ENCODE peak calls at places on chromosomes 7 and 10, in ten cellular contexts. P is transverse colon, S is tibial nerve, Z is Peyer's patch, C is right lobe of liver, Y is stomach, V is H1, X is breast epithelium, R is body of pancreas, E is IMR-90. Q is an unnamed sample.

GRCh38 chr7:101172005-101172853 is 6.9 kb upstream of the VGF start:
- DNase-seq in P (no peak), S (no peak), Z (no peak), C (no peak), Y (no peak), V (no peak), X (no peak), R (peak), E (no peak), Q (no peak)

GRCh38 chr7:138459300-138460175 is 521 bp upstream of the TRIM24 start:
- DNase-seq in P (peak), S (no peak), Z (peak), C (no peak), Y (peak), V (peak), X (no peak), R (peak), E (no peak), Q (peak)

GRCh38 chr7:7686806-7687205 is 31.6 kb downstream of the RPA3 start:
- DNase-seq in P (no peak), S (no peak), Z (no peak), C (no peak), Y (no peak), V (no peak), X (no peak), R (no peak), E (no peak), Q (peak)

GRCh38 chr7:73725703-73726466 is 6.4 kb upstream of the STX1A start:
- DNase-seq in P (peak), S (peak), Z (peak), C (peak), Y (peak), V (no peak), X (peak), R (peak), E (peak), Q (peak)

GRCh38 chr7:106570948-106571418 is 90.0 kb downstream of the CCDC71L start:
- DNase-seq in P (no peak), S (no peak), Z (no peak), C (no peak), Y (no peak), V (no peak), X (no peak), R (no peak), E (peak), Q (no peak)

GRCh38 chr10:104334965-104335650 is 3.2 kb downstream of the ITPRIP start:
- DNase-seq in P (no peak), S (no peak), Z (no peak), C (no peak), Y (no peak), V (no peak), X (peak), R (no peak), E (no peak), Q (no peak)

GRCh38 chr7:4744391-4745264 is 30.8 kb upstream of the AP5Z1 start:
- DNase-seq in P (peak), S (peak), Z (peak), C (peak), Y (peak), V (peak), X (peak), R (peak), E (peak), Q (peak)

GRCh38 chr10:127441350-127442219 is 107.5 kb upstream of the NPS start:
- DNase-seq in P (peak), S (no peak), Z (no peak), C (no peak), Y (no peak), V (peak), X (no peak), R (peak), E (no peak), Q (no peak)

GRCh38 chr7:135510603-135511183 is 791 bp upstream of the CNOT4 start:
- DNase-seq in P (no peak), S (peak), Z (no peak), C (no peak), Y (no peak), V (no peak), X (no peak), R (no peak), E (peak), Q (peak)

GRCh38 chr10:60977161-60978128 is 33.5 kb upstream of the RHOBTB1 start:
- DNase-seq in P (no peak), S (no peak), Z (no peak), C (no peak), Y (no peak), V (no peak), X (no peak), R (no peak), E (no peak), Q (no peak)

GRCh38 chr10:80104066-80104926 is 25.8 kb downstream of the TMEM254 start:
- DNase-seq in P (no peak), S (peak), Z (no peak), C (no peak), Y (no peak), V (no peak), X (no peak), R (peak), E (peak), Q (peak)

GRCh38 chr7:151299940-151300665 is 41.5 kb upstream of the NUB1 start:
- DNase-seq in P (no peak), S (no peak), Z (no peak), C (no peak), Y (no peak), V (no peak), X (no peak), R (no peak), E (no peak), Q (no peak)

GRCh38 chr10:91380873-91381561 is 29.1 kb upstream of the HECTD2 start:
- DNase-seq in P (no peak), S (no peak), Z (no peak), C (no peak), Y (no peak), V (no peak), X (no peak), R (peak), E (no peak), Q (no peak)

GRCh38 chr7:6271091-6271658 is 1.2 kb downstream of the CYTH3 start:
- DNase-seq in P (peak), S (peak), Z (peak), C (no peak), Y (peak), V (no peak), X (peak), R (peak), E (peak), Q (peak)

GRCh38 chr10:107619124-107619523 is 454.6 kb upstream of the SORCS1 start:
- DNase-seq in P (no peak), S (no peak), Z (no peak), C (no peak), Y (no peak), V (no peak), X (no peak), R (no peak), E (no peak), Q (no peak)

GRCh38 chr10:75397571-75397921 is 4.0 kb downstream of the ZNF503 start:
- DNase-seq in P (no peak), S (no peak), Z (no peak), C (no peak), Y (no peak), V (no peak), X (no peak), R (peak), E (no peak), Q (peak)

GRCh38 chr7:54904130-54904529 is 114.7 kb upstream of the EGFR start:
- DNase-seq in P (no peak), S (peak), Z (no peak), C (no peak), Y (no peak), V (no peak), X (no peak), R (no peak), E (peak), Q (no peak)

GRCh38 chr7:47480576-47481538 is 101.1 kb downstream of the TNS3 start:
- DNase-seq in P (peak), S (no peak), Z (no peak), C (no peak), Y (no peak), V (peak), X (no peak), R (no peak), E (no peak), Q (no peak)

GRCh38 chr7:13044309-13044708 is 356.9 kb downstream of the ARL4A start:
- DNase-seq in P (no peak), S (no peak), Z (no peak), C (no peak), Y (no peak), V (no peak), X (no peak), R (no peak), E (no peak), Q (no peak)

GRCh38 chr10:133378251-133379096 is 588 bp upstream of the PAOX start:
- DNase-seq in P (peak), S (peak), Z (peak), C (peak), Y (peak), V (no peak), X (no peak), R (peak), E (peak), Q (peak)

GRCh38 chr10:70478191-70479160 is at the start of gene PALD1:
- DNase-seq in P (peak), S (peak), Z (peak), C (peak), Y (peak), V (no peak), X (no peak), R (peak), E (no peak), Q (peak)

GRCh38 chr7:92748509-92748908 is 87.9 kb downstream of the CDK6 start:
- DNase-seq in P (no peak), S (no peak), Z (no peak), C (no peak), Y (no peak), V (no peak), X (no peak), R (no peak), E (no peak), Q (no peak)

GRCh38 chr10:131690805-131691239 is 210.0 kb upstream of the PPP2R2D start:
- DNase-seq in P (no peak), S (no peak), Z (no peak), C (peak), Y (no peak), V (no peak), X (no peak), R (no peak), E (no peak), Q (no peak)

GRCh38 chr7:32070406-32071360 is at the start of gene PDE1C:
- DNase-seq in P (no peak), S (no peak), Z (no peak), C (no peak), Y (no peak), V (no peak), X (no peak), R (no peak), E (peak), Q (no peak)

GRCh38 chr10:132636358-132636757 is 98.8 kb downstream of the INPP5A start:
- DNase-seq in P (no peak), S (no peak), Z (peak), C (peak), Y (no peak), V (no peak), X (peak), R (no peak), E (no peak), Q (no peak)

GRCh38 chr7:159112136-159113011 is 32.3 kb downstream of the VIPR2 start:
- DNase-seq in P (no peak), S (no peak), Z (peak), C (peak), Y (no peak), V (no peak), X (peak), R (no peak), E (no peak), Q (no peak)

GRCh38 chr7:77799078-77799964 is 748 bp downstream of the PHTF2 start:
- DNase-seq in P (peak), S (peak), Z (peak), C (peak), Y (no peak), V (no peak), X (peak), R (peak), E (peak), Q (peak)

DNA sequence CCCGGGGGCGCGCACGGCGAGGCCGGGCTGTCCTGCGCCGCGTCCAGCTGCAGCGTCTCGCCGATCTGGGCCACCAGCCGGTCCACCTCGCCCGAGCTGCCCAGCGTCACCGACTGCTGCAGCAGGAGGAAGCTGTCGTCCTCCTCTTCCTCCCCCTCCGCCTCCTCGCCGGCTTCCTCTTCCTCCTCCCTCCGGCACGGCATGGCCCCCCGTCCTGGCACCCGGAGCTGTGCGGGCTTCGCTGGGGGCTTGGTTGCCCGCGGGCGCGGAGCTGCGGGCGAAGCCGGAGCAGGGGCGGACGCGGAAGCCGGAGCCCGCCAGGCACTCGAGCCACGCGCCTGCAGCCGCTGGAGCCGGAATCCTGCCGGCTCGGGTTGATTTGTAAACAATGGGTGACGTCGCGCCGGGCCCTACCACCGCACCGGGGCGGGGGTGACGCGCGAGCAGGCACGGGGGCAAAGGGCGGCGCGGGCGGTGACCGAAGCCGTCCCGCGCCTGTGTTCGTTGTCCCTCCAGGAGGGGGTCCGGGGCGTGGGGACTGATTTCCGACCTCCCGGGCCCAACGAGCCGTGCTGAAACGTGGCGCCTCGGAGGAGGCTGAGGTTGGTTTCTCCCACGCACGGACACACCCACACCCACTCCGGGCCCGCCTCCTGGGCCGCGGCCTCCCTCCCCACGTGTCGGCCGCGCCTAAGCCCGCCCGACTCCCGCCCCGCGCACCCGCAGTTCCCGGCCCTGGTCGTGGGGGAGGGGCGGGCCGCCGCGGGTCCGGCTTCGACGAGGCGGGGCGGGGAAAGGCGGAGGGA is at the start of gene FRAT2:
- DNase-seq in P (peak), S (peak), Z (peak), C (peak), Y (peak), V (no peak), X (peak), R (peak), E (peak), Q (peak)
- TF ChIP-seq POLR2A in P (peak), S (peak), Z (peak), C (peak), Y (no peak), V (peak), X (peak), R (peak), E (peak), Q (peak)

DNA sequence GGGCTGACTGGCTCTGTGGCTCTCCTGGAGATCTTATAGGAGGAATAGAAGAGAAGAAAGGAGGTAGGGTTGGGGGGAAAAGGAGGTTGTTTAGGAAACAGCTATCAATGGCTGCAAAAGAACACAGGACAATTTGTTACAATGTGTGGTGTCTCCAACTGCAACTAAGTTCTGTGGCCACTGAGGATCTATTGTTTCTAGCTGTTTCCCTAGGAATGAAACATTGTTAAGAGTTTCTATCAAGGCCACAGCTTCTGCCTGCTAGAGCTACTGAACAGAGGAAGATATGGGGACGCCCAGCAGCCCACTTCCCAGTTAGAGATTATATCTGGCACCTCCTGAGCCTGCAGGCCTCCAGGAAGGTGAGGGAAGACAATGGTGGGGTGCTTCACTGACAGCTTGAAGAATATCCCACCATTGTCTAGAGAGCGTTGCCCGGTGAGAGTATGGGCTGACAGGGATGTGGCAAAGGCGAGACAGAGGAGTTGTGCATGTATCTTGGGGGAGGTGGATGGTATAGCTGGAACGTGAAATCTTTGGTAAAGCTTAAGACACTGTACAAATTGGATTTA is 4.0 kb downstream of the SCD start:
- DNase-seq in P (no peak), S (no peak), Z (no peak), C (no peak), Y (no peak), V (no peak), X (no peak), R (no peak), E (no peak), Q (no peak)
- TF ChIP-seq POLR2A in P (no peak), S (no peak), Z (no peak), C (no peak), Y (no peak), V (no peak), X (no peak), R (no peak), E (no peak), Q (no peak)

GRCh38 chr7:150811-151221 is 41.6 kb upstream of the FAM20C start:
- DNase-seq in P (no peak), S (no peak), Z (no peak), C (peak), Y (no peak), V (no peak), X (peak), R (peak), E (no peak), Q (no peak)

GRCh38 chr7:148543-148931 is 43.8 kb upstream of the FAM20C start:
- DNase-seq in P (no peak), S (no peak), Z (no peak), C (no peak), Y (no peak), V (no peak), X (no peak), R (no peak), E (no peak), Q (no peak)

GRCh38 chr7:149856-150636 is 42.3 kb upstream of the FAM20C start:
- DNase-seq in P (peak), S (peak), Z (peak), C (peak), Y (peak), V (no peak), X (peak), R (peak), E (no peak), Q (no peak)

GRCh38 chr7:145863-146262 is 46.5 kb upstream of the FAM20C start:
- DNase-seq in P (no peak), S (no peak), Z (no peak), C (no peak), Y (no peak), V (no peak), X (no peak), R (no peak), E (no peak), Q (no peak)

GRCh38 chr7:148932-149855 is 43.2 kb upstream of the FAM20C start:
- DNase-seq in P (peak), S (peak), Z (peak), C (peak), Y (peak), V (peak), X (peak), R (peak), E (peak), Q (peak)
- TF ChIP-seq POLR2A in P (peak), S (peak), Z (peak), C (peak), Y (peak), V (no peak), X (peak), R (peak), E (peak), Q (peak)

DNA sequence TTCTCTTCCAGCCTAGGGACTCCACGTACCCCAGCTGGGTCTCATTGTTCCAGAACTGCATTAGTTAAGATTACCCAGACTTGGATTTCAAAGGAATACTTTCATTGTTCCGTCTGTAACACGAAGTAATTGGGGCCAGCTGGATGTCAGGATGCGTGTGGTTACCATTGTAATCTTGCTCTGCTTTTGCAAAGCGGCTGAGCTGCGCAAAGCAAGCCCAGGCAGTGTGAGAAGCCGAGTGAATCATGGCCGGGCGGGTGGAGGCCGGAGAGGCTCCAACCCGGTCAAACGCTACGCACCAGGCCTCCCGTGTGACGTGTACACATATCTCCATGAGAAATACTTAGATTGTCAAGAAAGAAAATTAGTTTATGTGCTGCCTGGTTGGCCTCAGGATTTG is 21.0 kb downstream of the LRRC17 start:
- DNase-seq in P (peak), S (no peak), Z (peak), C (no peak), Y (peak), V (peak), X (no peak), R (peak), E (peak), Q (no peak)
- TF ChIP-seq POLR2A in P (no peak), S (no peak), Z (no peak), C (no peak), Y (no peak), V (no peak), X (no peak), R (no peak), E (no peak), Q (no peak)

GRCh38 chr10:73252445-73253225 is at the start of gene MRPS16:
- DNase-seq in P (peak), S (peak), Z (peak), C (peak), Y (peak), V (peak), X (peak), R (peak), E (peak), Q (peak)

GRCh38 chr10:73248259-73248724 is 1.2 kb upstream of the DNAJC9 start:
- DNase-seq in P (no peak), S (no peak), Z (no peak), C (no peak), Y (no peak), V (no peak), X (no peak), R (no peak), E (no peak), Q (no peak)

GRCh38 chr10:73247509-73248258 is 629 bp upstream of the DNAJC9 start:
- DNase-seq in P (no peak), S (no peak), Z (no peak), C (no peak), Y (no peak), V (no peak), X (no peak), R (no peak), E (peak), Q (no peak)

GRCh38 chr10:73253226-73253557 is 748 bp upstream of the MRPS16 start:
- DNase-seq in P (no peak), S (no peak), Z (no peak), C (no peak), Y (no peak), V (no peak), X (no peak), R (no peak), E (no peak), Q (no peak)

GRCh38 chr10:73251683-73252444 is 580 bp downstream of the MRPS16 start:
- DNase-seq in P (no peak), S (no peak), Z (no peak), C (no peak), Y (no peak), V (no peak), X (no peak), R (no peak), E (no peak), Q (peak)
- TF ChIP-seq POLR2A in P (no peak), S (no peak), Z (no peak), C (no peak), Y (no peak), V (no peak), X (no peak), R (no peak), E (no peak), Q (no peak)

GRCh38 chr7:2374401-2374800 is 19.8 kb downstream of the EIF3B start:
- DNase-seq in P (no peak), S (no peak), Z (no peak), C (no peak), Y (no peak), V (no peak), X (no peak), R (no peak), E (no peak), Q (no peak)

GRCh38 chr7:2374830-2375728 is 20.5 kb downstream of the EIF3B start:
- DNase-seq in P (no peak), S (no peak), Z (no peak), C (no peak), Y (no peak), V (no peak), X (no peak), R (peak), E (no peak), Q (no peak)

GRCh38 chr7:2373646-2374045 is 19.0 kb downstream of the EIF3B start:
- DNase-seq in P (no peak), S (no peak), Z (no peak), C (no peak), Y (no peak), V (no peak), X (no peak), R (no peak), E (no peak), Q (no peak)

GRCh38 chr7:2379161-2379560 is 24.2 kb upstream of the CHST12 start:
- DNase-seq in P (no peak), S (no peak), Z (no peak), C (no peak), Y (no peak), V (no peak), X (no peak), R (no peak), E (no peak), Q (no peak)

GRCh38 chr7:2376351-2377154 is 21.9 kb downstream of the EIF3B start:
- DNase-seq in P (no peak), S (no peak), Z (no peak), C (peak), Y (no peak), V (no peak), X (no peak), R (peak), E (no peak), Q (no peak)
- TF ChIP-seq POLR2A in P (no peak), S (no peak), Z (no peak), C (no peak), Y (no peak), V (no peak), X (no peak), R (peak), E (no peak), Q (no peak)